ENCODE peak calls at places on chromosomes 7 and 10, in six cellular contexts. R is endothelial cell, U is heart left ventricle, J is endodermal cell, F is tibial artery, G is astrocyte. V is an unnamed sample.

GRCh38 chr10:58014436-58014835 is 253.3 kb downstream of the IPMK start:
- DNase-seq in J (no peak), R (no peak), F (no peak), G (no peak), U (no peak), V (no peak)

GRCh38 chr7:155813791-155814568 is 1.7 kb upstream of the SHH start:
- DNase-seq in J (peak), R (no peak), F (no peak), G (no peak), U (no peak), V (no peak)

GRCh38 chr7:46786995-46787394 is 794.9 kb downstream of the TNS3 start:
- DNase-seq in J (no peak), R (no peak), F (no peak), U (no peak), G (no peak), V (no peak)

GRCh38 chr7:22696672-22697071 is 30.3 kb upstream of the IL6 start:
- DNase-seq in R (no peak), G (peak), J (no peak), F (no peak), U (no peak), V (no peak)

GRCh38 chr10:51718804-51719291 is 19.5 kb upstream of the CSTF2T start:
- DNase-seq in U (no peak), F (no peak), G (peak), R (no peak), J (peak), V (no peak)

GRCh38 chr7:64965594-64965993 is 25.2 kb downstream of the ZNF117 start:
- DNase-seq in U (no peak), G (no peak), J (no peak), R (no peak), F (no peak), V (no peak)

GRCh38 chr10:43204943-43205671 is 61.8 kb downstream of the RASGEF1A start:
- DNase-seq in R (peak), F (peak), J (peak), G (peak), U (peak), V (peak)

GRCh38 chr10:52252322-52252721 is 61.8 kb upstream of the DKK1 start:
- DNase-seq in U (no peak), G (no peak), R (no peak), F (no peak), J (no peak), V (no peak)

GRCh38 chr7:152085116-152085515 is 59.6 kb downstream of the GALNT11 start:
- DNase-seq in U (no peak), R (no peak), F (no peak), J (no peak), G (no peak), V (no peak)

GRCh38 chr7:46720761-46721160 is 799.7 kb upstream of the IGFBP3 start:
- DNase-seq in G (peak), R (no peak), U (no peak), F (no peak), J (no peak), V (no peak)

GRCh38 chr10:5684971-5685763 is 529 bp downstream of the TASOR2 start:
- DNase-seq in J (peak), U (peak), G (peak), R (peak), F (peak), V (peak)

GRCh38 chr7:36192050-36192824 is 39.2 kb downstream of the EEPD1 start:
- DNase-seq in G (peak), U (peak), R (no peak), J (peak), F (no peak), V (no peak)

GRCh38 chr7:84237533-84238173 is 43.1 kb upstream of the SEMA3A start:
- DNase-seq in F (no peak), U (no peak), J (no peak), R (no peak), G (peak), V (no peak)

GRCh38 chr7:139768249-139768824 is 9.5 kb downstream of the HIPK2 start:
- DNase-seq in U (no peak), F (no peak), J (peak), G (no peak), R (no peak), V (no peak)

GRCh38 chr10:5658871-5659618 is 7.3 kb downstream of the ASB13 start:
- DNase-seq in F (no peak), R (no peak), J (peak), U (peak), G (no peak), V (no peak)

GRCh38 chr10:83522881-83523386 is 616.4 kb upstream of the GHITM start:
- DNase-seq in G (peak), R (no peak), F (no peak), U (peak), J (no peak), V (no peak)

GRCh38 chr7:45624392-45624760 is 50.2 kb downstream of the ADCY1 start:
- DNase-seq in F (no peak), G (no peak), J (no peak), R (no peak), U (no peak), V (no peak)

GRCh38 chr7:134364619-134365037 is 47.9 kb upstream of the SLC35B4 start:
- DNase-seq in F (no peak), U (no peak), J (no peak), R (no peak), G (peak), V (no peak)

GRCh38 chr10:34584164-34584563 is 230.9 kb downstream of the PARD3 start:
- DNase-seq in U (no peak), J (no peak), G (peak), F (no peak), R (no peak), V (no peak)

GRCh38 chr10:17737021-17737965 is 14.7 kb upstream of the TMEM236 start:
- DNase-seq in G (peak), F (no peak), J (no peak), R (no peak), U (peak), V (peak)

GRCh38 chr10:29304259-29305030 is 15.6 kb downstream of the LYZL1 start:
- DNase-seq in U (peak), F (peak), J (peak), R (peak), G (peak), V (peak)

GRCh38 chr7:139772837-139773236 is 5.0 kb downstream of the HIPK2 start:
- DNase-seq in G (no peak), U (no peak), F (no peak), R (no peak), J (no peak), V (no peak)

GRCh38 chr7:152866125-152866524 is 106.6 kb downstream of the ACTR3B start:
- DNase-seq in R (no peak), U (no peak), F (no peak), G (no peak), J (no peak), V (no peak)

GRCh38 chr7:2757904-2758672 is 70.1 kb downstream of the AMZ1 start:
- DNase-seq in F (peak), U (no peak), G (peak), R (no peak), J (no peak), V (peak)

GRCh38 chr7:23356168-23356567 is 57.0 kb downstream of the MALSU1 start:
- DNase-seq in R (no peak), G (no peak), U (no peak), J (no peak), F (no peak), V (no peak)

GRCh38 chr10:100774223-100774622 is 28.8 kb downstream of the PAX2 start:
- DNase-seq in F (no peak), R (no peak), U (no peak), G (no peak), J (no peak), V (no peak)

GRCh38 chr7:24821045-24821853 is 64.0 kb upstream of the GSDME start:
- DNase-seq in U (peak), J (no peak), F (no peak), G (peak), R (no peak), V (peak)

GRCh38 chr10:27240891-27241639 is 468 bp upstream of the ACBD5 start:
- DNase-seq in R (peak), F (no peak), G (peak), U (no peak), J (peak), V (peak)

GRCh38 chr7:74380720-74381119 is 73.0 kb upstream of the GTF2IRD1 start:
- DNase-seq in R (no peak), J (peak), U (no peak), F (no peak), G (no peak), V (no peak)

GRCh38 chr7:151570366-151570915 is 50.7 kb upstream of the RHEB start:
- DNase-seq in U (no peak), F (no peak), R (no peak), J (no peak), G (no peak), V (no peak)

GRCh38 chr7:50119815-50120637 is 27.0 kb upstream of the ZPBP start:
- DNase-seq in R (peak), F (no peak), G (no peak), J (peak), U (no peak), V (peak)

GRCh38 chr7:75017832-75018231 is 53.3 kb downstream of the CASTOR2 start:
- DNase-seq in R (no peak), F (no peak), U (no peak), J (no peak), G (no peak), V (no peak)

GRCh38 chr7:103613655-103614642 is 167.9 kb upstream of the SLC26A5 start:
- DNase-seq in G (no peak), R (no peak), U (no peak), F (no peak), J (no peak), V (no peak)

GRCh38 chr10:125687507-125688185 is 4.7 kb upstream of the TEX36 start:
- DNase-seq in F (no peak), G (no peak), U (no peak), R (no peak), J (no peak), V (no peak)

GRCh38 chr10:127243490-127244272 is 47.3 kb upstream of the INSYN2A start:
- DNase-seq in R (peak), G (peak), F (no peak), U (no peak), J (peak), V (no peak)
- TF ChIP-seq CTCF in R (peak), G (peak), F (peak), U (peak), J (peak), V (no peak)

DNA sequence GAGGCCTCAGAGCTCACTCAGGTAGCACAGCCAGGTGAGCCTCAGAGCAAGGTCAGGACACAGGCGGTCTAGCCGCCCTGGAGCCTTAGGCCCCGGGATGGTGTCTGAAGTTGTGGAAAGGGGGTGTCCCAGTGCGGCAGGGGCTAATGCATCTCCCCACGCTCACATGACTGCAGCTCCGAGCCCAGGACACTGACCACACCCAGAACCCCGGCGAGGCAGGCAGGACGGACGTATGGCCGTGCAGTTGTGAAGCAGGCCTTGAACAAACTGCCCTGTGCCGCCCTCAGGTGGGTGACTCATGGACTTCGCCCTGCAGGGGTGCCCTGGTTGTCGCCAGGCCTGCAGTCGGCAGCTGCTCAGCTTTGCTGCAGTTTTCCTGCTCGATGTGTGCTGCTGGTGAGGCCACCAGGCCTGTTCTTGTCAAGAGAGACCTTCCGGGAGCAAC is 5.0 kb upstream of the PRKAR1B start:
- DNase-seq in R (peak), F (no peak), U (peak), G (peak), J (peak), V (no peak)
- TF ChIP-seq CTCF in R (no peak), F (no peak), U (peak), G (no peak), J (peak), V (no peak)

GRCh38 chr10:117112220-117112619 is 25.9 kb downstream of the VAX1 start:
- DNase-seq in R (no peak), U (no peak), J (peak), F (no peak), G (no peak), V (no peak)
- TF ChIP-seq CTCF in R (peak), U (no peak), J (peak), F (no peak), G (peak), V (no peak)

DNA sequence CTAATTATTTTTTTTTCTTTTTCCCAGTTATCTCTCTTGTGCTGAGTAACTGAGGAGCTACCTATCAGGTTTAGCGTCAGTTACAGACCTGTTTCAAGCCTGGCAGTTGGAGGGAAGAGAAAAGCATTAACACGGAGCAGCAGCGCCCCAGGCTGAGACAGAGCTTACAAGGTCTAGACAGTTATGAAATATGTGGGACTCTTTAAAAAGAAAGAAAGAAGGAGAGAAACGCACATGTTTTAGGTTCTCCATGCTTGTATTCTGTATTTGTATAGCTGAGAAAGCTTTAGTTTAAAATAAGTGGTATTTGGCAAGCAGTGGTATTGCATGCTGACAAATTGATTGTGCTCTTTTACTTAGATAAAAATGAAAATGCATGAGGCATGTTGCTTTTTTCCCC is 157.6 kb downstream of the GRK5 start:
- DNase-seq in J (no peak), F (no peak), U (no peak), R (no peak), G (peak), V (no peak)
- TF ChIP-seq CTCF in J (peak), F (no peak), U (no peak), R (no peak), G (peak), V (no peak)

V was measured in GM20000.